ENCODE peak calls at places on chromosomes 13 and 19, in six cellular contexts. One of them, this sample, is unnamed. For H3K4me1, the result is how much of the 10 kb centered on the place peaks cover.

GRCh38 chr19:43997631-43998290 is 5.0 kb upstream of the ZNF230 start:
- DNase-seq in HCT116: no peak
- DNase-seq in SK-N-SH: no peak
- DNase-seq in K562: peak
- DNase-seq in GM23338: peak
- DNase-seq in HepG2: no peak
- DNase-seq in this sample: no peak

GRCh38 chr19:32438751-32439150 is 33.2 kb downstream of the DPY19L3 start:
- DNase-seq in HCT116: no peak
- DNase-seq in SK-N-SH: no peak
- DNase-seq in K562: no peak
- DNase-seq in GM23338: no peak
- DNase-seq in HepG2: no peak
- DNase-seq in this sample: no peak

GRCh38 chr19:29851769-29852521 is 40.2 kb downstream of the CCNE1 start:
- DNase-seq in HCT116: no peak
- DNase-seq in SK-N-SH: no peak
- DNase-seq in K562: no peak
- DNase-seq in GM23338: no peak
- DNase-seq in HepG2: no peak
- DNase-seq in this sample: no peak

GRCh38 chr19:3699071-3699740 is 1.1 kb downstream of the PIP5K1C start:
- DNase-seq in HCT116: no peak
- DNase-seq in SK-N-SH: peak
- DNase-seq in K562: peak
- DNase-seq in GM23338: no peak
- DNase-seq in HepG2: no peak
- DNase-seq in this sample: no peak

GRCh38 chr13:36000028-36000427 is 131.2 kb downstream of the DCLK1 start:
- DNase-seq in HCT116: no peak
- DNase-seq in SK-N-SH: no peak
- DNase-seq in K562: no peak
- DNase-seq in GM23338: no peak
- DNase-seq in HepG2: no peak
- DNase-seq in this sample: no peak

GRCh38 chr19:41000310-41000737 is 9.2 kb downstream of the CYP2B6 start:
- DNase-seq in HCT116: peak
- DNase-seq in SK-N-SH: no peak
- DNase-seq in K562: peak
- DNase-seq in GM23338: no peak
- DNase-seq in HepG2: peak
- DNase-seq in this sample: no peak

GRCh38 chr19:1494115-1494815 is 3.3 kb downstream of the REEP6 start:
- DNase-seq in HCT116: no peak
- DNase-seq in SK-N-SH: no peak
- DNase-seq in K562: no peak
- DNase-seq in GM23338: no peak
- DNase-seq in HepG2: no peak
- DNase-seq in this sample: no peak

GRCh38 chr19:56015756-56016155 is 29.2 kb downstream of the NLRP5 start:
- DNase-seq in HCT116: no peak
- DNase-seq in SK-N-SH: no peak
- DNase-seq in K562: peak
- DNase-seq in GM23338: peak
- DNase-seq in HepG2: peak
- DNase-seq in this sample: no peak

GRCh38 chr13:100581504-100581903 is 7.1 kb downstream of the GGACT start:
- DNase-seq in HCT116: no peak
- DNase-seq in SK-N-SH: no peak
- DNase-seq in K562: no peak
- DNase-seq in GM23338: no peak
- DNase-seq in HepG2: no peak
- DNase-seq in this sample: no peak

GRCh38 chr13:67120872-67121531 is 109.1 kb downstream of the PCDH9 start:
- DNase-seq in HCT116: no peak
- DNase-seq in SK-N-SH: no peak
- DNase-seq in K562: peak
- DNase-seq in GM23338: no peak
- DNase-seq in HepG2: no peak
- DNase-seq in this sample: no peak

GRCh38 chr19:56748443-56748842 is 76.9 kb upstream of the ZNF835 start:
- DNase-seq in HCT116: no peak
- DNase-seq in SK-N-SH: peak
- DNase-seq in K562: peak
- DNase-seq in GM23338: peak
- DNase-seq in HepG2: peak
- DNase-seq in this sample: no peak

GRCh38 chr19:1852294-1852646 is 4.0 kb upstream of the REXO1 start:
- DNase-seq in HCT116: no peak
- DNase-seq in SK-N-SH: no peak
- DNase-seq in K562: peak
- DNase-seq in GM23338: no peak
- DNase-seq in HepG2: no peak
- DNase-seq in this sample: no peak

GRCh38 chr19:23415561-23416191 is 20.4 kb upstream of the ZNF91 start:
- DNase-seq in HCT116: no peak
- DNase-seq in SK-N-SH: peak
- DNase-seq in K562: no peak
- DNase-seq in GM23338: peak
- DNase-seq in HepG2: no peak
- DNase-seq in this sample: no peak

GRCh38 chr19:16778796-16779411 is 50.3 kb upstream of the SIN3B start:
- DNase-seq in HCT116: peak
- DNase-seq in SK-N-SH: peak
- DNase-seq in K562: peak
- DNase-seq in GM23338: peak
- DNase-seq in HepG2: peak
- DNase-seq in this sample: peak

GRCh38 chr19:45457776-45458175 is 10.0 kb upstream of the FOSB start:
- DNase-seq in HCT116: no peak
- DNase-seq in SK-N-SH: no peak
- DNase-seq in K562: no peak
- DNase-seq in GM23338: no peak
- DNase-seq in HepG2: no peak
- DNase-seq in this sample: no peak

GRCh38 chr13:50589139-50589538 is 254.4 kb downstream of the DLEU7 start:
- DNase-seq in HCT116: no peak
- DNase-seq in SK-N-SH: peak
- DNase-seq in K562: no peak
- DNase-seq in GM23338: no peak
- DNase-seq in HepG2: no peak
- DNase-seq in this sample: no peak

GRCh38 chr19:55300821-55301458 is 17.1 kb downstream of the BRSK1 start:
- DNase-seq in HCT116: no peak
- DNase-seq in SK-N-SH: no peak
- DNase-seq in K562: peak
- DNase-seq in GM23338: no peak
- DNase-seq in HepG2: no peak
- DNase-seq in this sample: no peak

GRCh38 chr13:79767126-79767525 is 286.2 kb downstream of the NDFIP2 start:
- DNase-seq in HCT116: no peak
- DNase-seq in SK-N-SH: no peak
- DNase-seq in K562: no peak
- DNase-seq in GM23338: no peak
- DNase-seq in HepG2: no peak
- DNase-seq in this sample: no peak

GRCh38 chr19:5575553-5575952 is 7.8 kb upstream of the TINCR start:
- DNase-seq in HCT116: no peak
- DNase-seq in SK-N-SH: no peak
- DNase-seq in K562: no peak
- DNase-seq in GM23338: no peak
- DNase-seq in HepG2: no peak
- DNase-seq in this sample: no peak

GRCh38 chr19:5578094-5578846 is 10.5 kb upstream of the TINCR start:
- DNase-seq in HCT116: no peak
- DNase-seq in SK-N-SH: peak
- DNase-seq in K562: peak
- DNase-seq in GM23338: peak
- DNase-seq in HepG2: peak
- DNase-seq in this sample: peak

GRCh38 chr19:5579697-5580096 is 11.9 kb upstream of the TINCR start:
- DNase-seq in HCT116: no peak
- DNase-seq in SK-N-SH: no peak
- DNase-seq in K562: no peak
- DNase-seq in GM23338: no peak
- DNase-seq in HepG2: no peak
- DNase-seq in this sample: no peak

GRCh38 chr19:5579286-5579685 is 11.5 kb upstream of the TINCR start:
- DNase-seq in HCT116: no peak
- DNase-seq in SK-N-SH: no peak
- DNase-seq in K562: no peak
- DNase-seq in GM23338: no peak
- DNase-seq in HepG2: no peak
- DNase-seq in this sample: no peak

DNA sequence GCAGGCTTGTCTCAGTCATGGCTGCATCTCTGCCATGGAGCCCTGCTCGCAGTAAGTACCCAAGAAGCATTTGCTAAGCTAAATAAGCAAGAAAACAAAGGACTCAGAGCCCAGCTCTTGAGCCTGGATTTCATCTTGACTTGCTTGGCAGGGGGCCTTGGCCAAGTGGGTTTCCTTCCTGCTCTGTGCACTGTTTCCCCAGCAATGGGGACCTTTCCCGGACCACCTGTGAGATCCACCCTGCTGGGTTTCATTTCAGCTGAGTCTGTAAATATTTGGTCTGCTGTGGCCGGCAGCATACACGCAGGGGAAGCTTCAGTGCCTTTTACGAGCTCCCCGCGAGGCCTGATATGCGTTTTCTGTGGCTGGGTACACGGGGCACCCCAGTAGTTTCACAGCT is 12.4 kb upstream of the TINCR start:
- DNase-seq in HCT116: no peak
- DNase-seq in SK-N-SH: no peak
- DNase-seq in K562: no peak
- DNase-seq in GM23338: no peak
- DNase-seq in HepG2: no peak
- DNase-seq in this sample: no peak
- TF ChIP-seq POLR2AphosphoS5 in HCT116: no peak
- TF ChIP-seq POLR2AphosphoS5 in SK-N-SH: no peak
- TF ChIP-seq POLR2AphosphoS5 in K562: no peak
- TF ChIP-seq POLR2AphosphoS5 in GM23338: no peak
- TF ChIP-seq POLR2AphosphoS5 in HepG2: no peak
- TF ChIP-seq POLR2AphosphoS5 in this sample: no peak

GRCh38 chr19:47581605-47582319 is 8.8 kb upstream of the ZNF541 start:
- DNase-seq in HCT116: no peak
- DNase-seq in SK-N-SH: no peak
- DNase-seq in K562: no peak
- DNase-seq in GM23338: no peak
- DNase-seq in HepG2: no peak
- DNase-seq in this sample: no peak

GRCh38 chr19:47582320-47582909 is 9.5 kb upstream of the ZNF541 start:
- DNase-seq in HCT116: no peak
- DNase-seq in SK-N-SH: no peak
- DNase-seq in K562: no peak
- DNase-seq in GM23338: no peak
- DNase-seq in HepG2: no peak
- DNase-seq in this sample: no peak

GRCh38 chr19:47580397-47580796 is 7.4 kb upstream of the ZNF541 start:
- DNase-seq in HCT116: no peak
- DNase-seq in SK-N-SH: no peak
- DNase-seq in K562: no peak
- DNase-seq in GM23338: no peak
- DNase-seq in HepG2: no peak
- DNase-seq in this sample: no peak
- TF ChIP-seq REST in HCT116: no peak
- TF ChIP-seq REST in SK-N-SH: no peak
- TF ChIP-seq REST in K562: no peak
- TF ChIP-seq REST in GM23338: no peak
- TF ChIP-seq REST in HepG2: no peak
- TF ChIP-seq REST in this sample: no peak

DNA sequence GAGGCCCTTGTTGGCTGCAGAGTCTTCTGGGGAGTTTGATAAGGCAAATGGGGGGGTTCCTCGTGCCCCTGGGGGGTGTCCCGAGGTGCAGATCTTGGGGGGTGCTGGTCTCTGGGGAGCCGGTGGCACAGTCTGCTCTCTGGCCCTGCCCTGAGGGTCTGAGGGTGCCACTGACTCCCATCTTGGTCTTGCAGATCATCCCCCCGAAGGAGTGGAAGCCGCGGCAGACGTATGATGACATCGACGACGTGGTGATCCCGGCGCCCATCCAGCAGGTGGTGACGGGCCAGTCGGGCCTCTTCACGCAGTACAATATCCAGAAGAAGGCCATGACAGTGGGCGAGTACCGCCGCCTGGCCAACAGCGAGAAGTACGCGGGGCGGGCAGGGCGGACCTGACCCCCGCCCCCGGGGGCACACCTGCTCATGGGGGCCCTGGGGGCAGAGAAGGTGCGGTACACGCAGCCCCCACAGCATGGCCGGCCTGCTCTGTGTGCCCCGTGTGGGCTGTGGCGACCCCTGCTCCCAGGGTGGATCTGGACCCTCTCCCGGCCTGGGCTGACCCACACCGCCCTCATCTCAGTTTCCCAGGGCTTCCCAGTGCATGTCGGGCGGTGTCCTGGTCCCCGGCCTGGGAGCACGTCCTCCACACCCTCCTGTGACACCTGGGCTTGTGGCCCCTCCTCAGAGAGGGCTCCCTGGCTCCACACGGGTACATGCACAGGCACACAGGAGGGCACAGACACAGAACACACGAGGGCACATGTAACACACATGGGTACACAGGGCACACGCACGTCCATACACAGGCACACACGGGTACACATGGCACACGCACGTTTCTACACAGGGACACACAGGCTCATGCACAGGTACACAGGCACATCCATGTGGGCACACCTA is 71.0 kb downstream of the KDM4B start:
- DNase-seq in HCT116: no peak
- DNase-seq in SK-N-SH: no peak
- DNase-seq in K562: no peak
- DNase-seq in GM23338: no peak
- DNase-seq in HepG2: no peak
- DNase-seq in this sample: no peak
- H3K4me1 ChIP-seq in HCT116: under half
- H3K4me1 ChIP-seq in SK-N-SH: under half
- H3K4me1 ChIP-seq in K562: under half
- H3K4me1 ChIP-seq in GM23338: under half
- H3K4me1 ChIP-seq in HepG2: under half
- H3K4me1 ChIP-seq in this sample: under half

GRCh38 chr13:99392806-99393135 is 85.6 kb upstream of the GPR183 start:
- DNase-seq in HCT116: no peak
- DNase-seq in SK-N-SH: no peak
- DNase-seq in K562: no peak
- DNase-seq in GM23338: no peak
- DNase-seq in HepG2: no peak
- DNase-seq in this sample: no peak

GRCh38 chr13:99396446-99396845 is 89.2 kb upstream of the GPR183 start:
- DNase-seq in HCT116: no peak
- DNase-seq in SK-N-SH: no peak
- DNase-seq in K562: no peak
- DNase-seq in GM23338: no peak
- DNase-seq in HepG2: no peak
- DNase-seq in this sample: no peak

GRCh38 chr13:99392126-99392805 is 85.1 kb upstream of the GPR183 start:
- DNase-seq in HCT116: no peak
- DNase-seq in SK-N-SH: no peak
- DNase-seq in K562: no peak
- DNase-seq in GM23338: no peak
- DNase-seq in HepG2: no peak
- DNase-seq in this sample: no peak

GRCh38 chr13:99395436-99395835 is 88.2 kb upstream of the GPR183 start:
- DNase-seq in HCT116: no peak
- DNase-seq in SK-N-SH: no peak
- DNase-seq in K562: no peak
- DNase-seq in GM23338: no peak
- DNase-seq in HepG2: no peak
- DNase-seq in this sample: no peak

GRCh38 chr13:99393791-99394735 is 86.9 kb upstream of the GPR183 start:
- DNase-seq in HCT116: no peak
- DNase-seq in SK-N-SH: no peak
- DNase-seq in K562: no peak
- DNase-seq in GM23338: no peak
- DNase-seq in HepG2: no peak
- DNase-seq in this sample: no peak
- TF ChIP-seq POLR2AphosphoS5 in HCT116: no peak
- TF ChIP-seq POLR2AphosphoS5 in SK-N-SH: no peak
- TF ChIP-seq POLR2AphosphoS5 in K562: no peak
- TF ChIP-seq POLR2AphosphoS5 in GM23338: no peak
- TF ChIP-seq POLR2AphosphoS5 in HepG2: no peak
- TF ChIP-seq POLR2AphosphoS5 in this sample: no peak